ENCODE peak calls at places on chromosomes 4 and X, in five cellular contexts. T, L, C, D and U are unnamed samples.
A peak's percentile ranks its signal among the peaks of the same experiment; 100 is the strongest.

GRCh38 chrX:131633285-131633917 is 89.5 kb downstream of the OR13H1 start:
- DNase-seq in T (peak; percentile 83), L (peak; percentile 29), C (peak; percentile 51), D (peak; percentile 12), U (no peak)

GRCh38 chr4:12595986-12596385 is 888.2 kb downstream of the RAB28 start:
- DNase-seq in T (peak; percentile 42), L (no peak), C (no peak), D (no peak), U (no peak)

GRCh38 chr4:82786794-82787193 is 11.8 kb downstream of the SCD5 start:
- DNase-seq in T (no peak), L (no peak), C (no peak), D (no peak), U (no peak)

GRCh38 chr4:79022529-79022928 is 83.3 kb upstream of the PAQR3 start:
- DNase-seq in T (no peak), L (no peak), C (no peak), D (no peak), U (no peak)

GRCh38 chr4:147513051-147513450 is 32.2 kb downstream of the EDNRA start:
- DNase-seq in T (no peak), L (no peak), C (no peak), D (no peak), U (no peak)

GRCh38 chr4:8585186-8585585 is 5.0 kb downstream of the GPR78 start:
- DNase-seq in T (peak; percentile 70), L (no peak), C (no peak), D (no peak), U (no peak)

GRCh38 chr4:145420595-145421214 is 60.9 kb upstream of the SMAD1 start:
- DNase-seq in T (no peak), L (no peak), C (no peak), D (no peak), U (no peak)

GRCh38 chr4:86451560-86452322 is 91.9 kb upstream of the MAPK10 start:
- DNase-seq in T (peak; percentile 45), L (no peak), C (peak; percentile 34), D (peak; percentile 64), U (no peak)

GRCh38 chr4:86720508-86721068 is 126.5 kb downstream of the PTPN13 start:
- DNase-seq in T (no peak), L (no peak), C (no peak), D (peak; percentile 6), U (no peak)

GRCh38 chrX:3232262-3232950 is 114.0 kb downstream of the MXRA5 start:
- DNase-seq in T (no peak), L (no peak), C (peak; percentile 16), D (no peak), U (no peak)

GRCh38 chr4:54363037-54363436 is 133.9 kb downstream of the PDGFRA start:
- DNase-seq in T (no peak), L (no peak), C (no peak), D (no peak), U (no peak)

GRCh38 chr4:52931238-52931637 is 69.1 kb downstream of the RASL11B start:
- DNase-seq in T (no peak), L (no peak), C (no peak), D (no peak), U (no peak)

GRCh38 chr4:116953947-116954346 is 131.4 kb downstream of the TRAM1L1 start:
- DNase-seq in T (no peak), L (no peak), C (no peak), D (no peak), U (no peak)

GRCh38 chr4:152485726-152486276 is 50.1 kb downstream of the FBXW7 start:
- DNase-seq in T (no peak), L (no peak), C (peak; percentile 95), D (no peak), U (peak; percentile 63)

GRCh38 chrX:69919749-69920148 is 130.0 kb downstream of the AWAT2 start:
- DNase-seq in T (peak; percentile 51), L (no peak), C (no peak), D (no peak), U (no peak)

GRCh38 chr4:865572-865971 is 39.6 kb upstream of the CPLX1 start:
- DNase-seq in T (no peak), L (no peak), C (no peak), D (no peak), U (no peak)

GRCh38 chr4:67885727-67886126 is 1.9 kb upstream of the TMPRSS11D start:
- DNase-seq in T (no peak), L (peak; percentile 35), C (peak; percentile 89), D (peak; percentile 83), U (peak; percentile 98)

GRCh38 chrX:9902651-9903050 is 64.5 kb upstream of the CLDN34 start:
- DNase-seq in T (no peak), L (no peak), C (no peak), D (peak; percentile 50), U (no peak)

GRCh38 chr4:1418494-1419285 is 12.4 kb upstream of the NKX1-1 start:
- DNase-seq in T (no peak), L (no peak), C (no peak), D (no peak), U (no peak)

GRCh38 chr4:103008875-103009729 is 10.4 kb downstream of the SLC9B1 start:
- DNase-seq in T (peak; percentile 78), L (peak; percentile 68), C (peak; percentile 78), D (peak; percentile 52), U (no peak)

GRCh38 chr4:22895482-22895881 is 202.7 kb downstream of the GBA3 start:
- DNase-seq in T (no peak), L (no peak), C (no peak), D (no peak), U (no peak)

GRCh38 chr4:158796370-158797140 is 27.7 kb downstream of the FNIP2 start:
- DNase-seq in T (no peak), L (no peak), C (no peak), D (no peak), U (peak; percentile 64)

GRCh38 chr4:27629532-27630225 is 769.0 kb downstream of the STIM2 start:
- DNase-seq in T (no peak), L (no peak), C (no peak), D (no peak), U (no peak)

DNA sequence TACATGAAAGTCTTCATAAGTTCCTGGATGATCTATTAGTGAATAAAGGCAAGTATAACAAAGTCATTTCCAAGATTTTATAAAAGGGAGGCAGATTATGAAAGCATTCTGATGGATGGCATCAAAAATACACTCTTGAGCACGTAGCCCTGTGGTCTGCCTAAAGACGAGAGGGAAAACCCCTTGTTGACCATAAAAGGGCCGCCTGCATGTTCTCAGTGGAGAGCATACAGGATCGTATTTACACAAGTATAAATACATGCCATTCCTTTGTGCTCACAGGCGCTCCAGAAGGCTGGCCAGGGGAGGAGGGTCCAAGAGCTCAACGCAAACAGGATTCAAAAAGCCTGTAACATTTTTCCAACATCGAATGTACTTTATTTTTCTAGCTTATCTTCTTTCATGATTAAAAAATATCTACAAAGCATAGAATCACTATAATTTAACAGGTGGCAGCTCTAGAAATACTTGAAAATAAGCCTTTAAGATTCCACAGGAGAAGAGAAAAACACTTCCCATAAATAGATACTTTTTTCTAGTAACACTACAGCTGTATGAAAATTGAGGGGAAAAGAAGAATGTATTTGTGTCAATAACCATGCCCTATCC is 29.6 kb downstream of the PDGFC start:
- DNase-seq in T (peak; percentile 78), L (no peak), C (peak; percentile 98), D (peak; percentile 45), U (peak; percentile 82)
- H3K27ac ChIP-seq in T (no peak overlapping the region), L (no peak overlapping the region), C (peak overlapping the region; percentile 59), D (no peak overlapping the region), U (peak overlapping the region; percentile 50)

DNA sequence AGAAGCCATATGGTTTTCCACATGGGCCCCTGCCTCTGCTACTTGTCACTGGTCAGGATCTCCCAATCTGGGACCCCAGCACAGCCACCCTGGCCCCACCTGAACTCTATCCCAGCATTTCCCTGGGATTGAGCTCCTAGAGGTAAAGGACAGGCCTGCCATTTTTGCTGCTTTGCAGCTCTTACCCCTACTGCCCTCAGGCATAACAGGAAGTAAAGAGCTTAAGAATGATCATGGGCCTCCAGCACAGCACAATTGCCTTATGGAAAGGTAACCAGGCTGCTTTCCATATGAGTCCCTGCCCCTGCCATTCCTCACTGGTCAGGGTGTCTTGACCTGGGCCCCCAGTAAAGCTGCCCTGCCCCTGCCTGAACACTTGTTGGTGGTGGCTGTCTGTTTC is 254.9 kb upstream of the ZCCHC13 start:
- DNase-seq in T (no peak), L (no peak), C (no peak), D (no peak), U (no peak)
- H3K27ac ChIP-seq in T (no peak overlapping the region), L (no peak overlapping the region), C (no peak overlapping the region), D (no peak overlapping the region), U (no peak overlapping the region)

GRCh38 chr4:24260922-24261581 is 323.3 kb downstream of the DHX15 start:
- DNase-seq in T (peak; percentile 10), L (no peak), C (no peak), D (no peak), U (no peak)

GRCh38 chr4:24262084-24262483 is 322.3 kb downstream of the DHX15 start:
- DNase-seq in T (peak; percentile 44), L (no peak), C (no peak), D (no peak), U (no peak)

GRCh38 chr4:24256547-24256946 is 327.8 kb downstream of the DHX15 start:
- DNase-seq in T (no peak), L (no peak), C (no peak), D (no peak), U (no peak)

GRCh38 chr4:24262616-24263015 is 321.7 kb downstream of the DHX15 start:
- DNase-seq in T (no peak), L (no peak), C (peak; percentile 5), D (no peak), U (no peak)

DNA sequence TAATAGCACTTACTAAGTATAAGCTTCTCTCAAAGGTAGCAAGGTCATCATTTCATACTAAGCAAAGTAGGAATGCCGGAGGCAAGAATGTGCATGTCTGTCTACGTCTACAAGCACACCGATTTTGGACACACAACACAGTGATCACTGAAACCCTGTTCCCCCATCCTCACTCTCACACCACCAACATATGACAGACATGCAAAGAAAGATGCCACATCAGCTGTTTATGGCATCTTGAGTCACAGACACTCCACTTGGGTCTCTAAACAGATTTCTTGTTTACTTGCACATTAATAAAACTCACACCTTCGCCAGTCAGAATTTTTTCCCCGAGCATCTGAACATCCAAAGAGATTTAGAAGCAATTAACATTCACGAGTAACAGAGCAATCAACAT is 324.2 kb downstream of the DHX15 start:
- DNase-seq in T (no peak), L (no peak), C (no peak), D (no peak), U (no peak)
- H3K27ac ChIP-seq in T (no peak overlapping the region), L (no peak overlapping the region), C (no peak overlapping the region), D (no peak overlapping the region), U (no peak overlapping the region)

DNA sequence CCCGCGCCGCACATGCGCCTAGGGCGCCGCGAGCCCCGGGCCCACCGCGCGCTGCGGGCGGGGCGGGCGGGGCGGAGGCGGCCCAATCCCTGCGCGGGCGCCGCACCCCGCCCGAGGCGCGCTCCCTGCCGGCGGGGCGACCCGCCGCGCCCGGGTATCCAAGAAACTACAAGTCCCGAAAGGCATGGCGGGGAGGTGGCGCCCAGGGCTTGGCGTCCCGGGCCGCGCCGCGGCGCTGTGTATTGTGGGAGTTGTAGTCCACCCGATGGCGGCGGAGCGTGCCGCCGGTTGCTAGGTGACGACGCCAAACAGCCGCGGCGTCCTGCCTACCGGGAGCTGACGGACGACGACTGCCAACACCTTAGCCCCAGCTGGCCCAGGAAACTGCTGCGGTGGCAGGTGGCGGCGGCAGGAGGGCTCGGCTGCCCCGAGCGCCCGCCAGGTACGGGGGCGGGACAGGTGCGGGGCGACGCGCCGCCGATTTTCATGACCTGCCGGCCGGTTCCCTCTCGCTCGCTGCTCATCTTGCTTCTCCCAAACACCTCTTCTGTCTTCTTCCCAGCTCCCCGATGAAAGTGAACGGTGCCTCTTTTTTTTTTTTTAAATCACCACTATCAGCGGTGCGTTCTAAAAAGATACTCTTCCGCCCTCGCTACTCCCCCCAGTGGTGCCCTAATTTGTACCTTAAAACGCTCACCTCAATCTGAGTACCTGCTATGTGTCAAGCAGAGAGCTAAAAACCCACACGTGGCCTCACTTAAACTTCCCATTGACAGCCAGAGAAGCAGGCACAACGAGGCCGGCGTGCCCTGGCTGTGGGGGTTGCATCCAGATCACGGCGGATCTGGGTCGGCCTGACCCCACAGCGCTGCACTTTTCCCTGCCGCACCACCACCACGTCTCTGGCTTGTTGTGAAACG is at the start of gene CFAP99:
- DNase-seq in T (peak; percentile 97), L (peak; percentile 91), C (peak; percentile 94), D (peak; percentile 87), U (peak; percentile 80)
- H3K27ac ChIP-seq in T (no peak within 1 kb of the TSS), L (peak within 1 kb of the TSS; percentile 59), C (peak within 1 kb of the TSS; percentile 15), D (no peak within 1 kb of the TSS), U (no peak within 1 kb of the TSS)